ENCODE peak calls at places on chromosomes 4 and X, in ten cellular contexts. I is osteocyte; N is stimulated activated CD8-positive, alpha-beta memory T cell treated with anti-CD3 and anti-CD28 coated beads, Interleukin-2, amount 100 ng/mL, for 48 hours; C is CD8-positive, alpha-beta memory T cell; M is T-helper 9 cell; F is COLO829; S is NCI-H510A treated with DMSO at 0.1 percent for 48 hours; Z is fibroblast of the conjunctiva; X is psoas muscle; A is substantia nigra. T is an unnamed sample.

GRCh38 chrX:2793752-2794151 is 35.0 kb upstream of the GYG2 start:
- DNase-seq in I (no peak), N (no peak), C (no peak), M (no peak), F (no peak), S (no peak), Z (no peak), X (no peak), A (no peak), T (no peak)

GRCh38 chr4:187485676-187486075 is 509.9 kb upstream of the ZFP42 start:
- DNase-seq in I (no peak), N (no peak), C (no peak), M (no peak), F (no peak), S (no peak), Z (no peak), X (no peak), A (no peak), T (no peak)

GRCh38 chrX:72110051-72110926 is 21.4 kb downstream of the RTL5 start:
- DNase-seq in I (no peak), N (no peak), C (no peak), M (no peak), F (no peak), S (no peak), Z (no peak), X (no peak), A (no peak), T (no peak)

GRCh38 chrX:121308276-121308805 is 260.9 kb downstream of the GLUD2 start:
- DNase-seq in I (no peak), N (peak; percentile 24), C (peak; percentile 38), M (no peak), F (peak; percentile 82), S (peak; percentile 31), Z (peak; percentile 75), X (no peak), A (peak; percentile 1), T (no peak)

GRCh38 chrX:63581390-63581789 is 203.6 kb downstream of the ARHGEF9 start:
- DNase-seq in I (no peak), N (no peak), C (no peak), M (no peak), F (no peak), S (no peak), Z (no peak), X (no peak), A (no peak), T (no peak)

GRCh38 chr4:172515266-172515879 is 653.2 kb upstream of the GALNT7 start:
- DNase-seq in I (no peak), N (no peak), C (no peak), M (no peak), F (no peak), S (no peak), Z (no peak), X (no peak), A (no peak), T (no peak)

GRCh38 chr4:11914406-11914805 is 485.7 kb upstream of the HS3ST1 start:
- DNase-seq in I (no peak), N (no peak), C (no peak), M (no peak), F (no peak), S (no peak), Z (no peak), X (no peak), A (no peak), T (no peak)

GRCh38 chr4:111454961-111455360 is 690.3 kb upstream of the FAM241A start:
- DNase-seq in I (no peak), N (no peak), C (no peak), M (no peak), F (no peak), S (no peak), Z (no peak), X (no peak), A (no peak), T (no peak)

GRCh38 chr4:20838476-20838875 is 138.2 kb downstream of the PACRGL start:
- DNase-seq in I (no peak), N (no peak), C (no peak), M (no peak), F (no peak), S (no peak), Z (no peak), X (no peak), A (no peak), T (no peak)

GRCh38 chrX:17613979-17614572 is 123.2 kb upstream of the SCML1 start:
- DNase-seq in I (no peak), N (no peak), C (no peak), M (no peak), F (no peak), S (peak; percentile 88), Z (no peak), X (no peak), A (no peak), T (no peak)

GRCh38 chrX:129679856-129680255 is 25.1 kb upstream of the APLN start:
- DNase-seq in I (peak; percentile 23), N (no peak), C (no peak), M (no peak), F (no peak), S (no peak), Z (no peak), X (no peak), A (no peak), T (no peak)

GRCh38 chr4:118586357-118586790 is 98.8 kb upstream of the METTL14 start:
- DNase-seq in I (no peak), N (no peak), C (no peak), M (no peak), F (no peak), S (no peak), Z (no peak), X (peak; percentile 38), A (no peak), T (no peak)

GRCh38 chr4:89922881-89923280 is 28.2 kb downstream of the MMRN1 start:
- DNase-seq in I (no peak), N (no peak), C (no peak), M (no peak), F (no peak), S (no peak), Z (no peak), X (no peak), A (no peak), T (no peak)

T was measured in T follicular helper cell.